ENCODE peak calls at places on chromosome 6, in six cellular contexts. V is H1, P is K562, B is HepG2, E is HCT116, Y is WTC11. G is an unnamed sample.

GRCh38 chr6:97198181-97198580 is 84.8 kb downstream of the MMS22L start:
- DNase-seq in V (no peak), P (peak), B (no peak), E (no peak), Y (no peak), G (no peak)

GRCh38 chr6:156190270-156190669 is 586.9 kb upstream of the ARID1B start:
- DNase-seq in V (no peak), P (no peak), B (no peak), E (no peak), Y (no peak), G (no peak)

GRCh38 chr6:134291156-134291555 is 26.8 kb downstream of the SGK1 start:
- DNase-seq in V (no peak), P (no peak), B (no peak), E (no peak), Y (no peak), G (no peak)

GRCh38 chr6:117483645-117484016 is 1.2 kb downstream of the DCBLD1 start:
- DNase-seq in V (no peak), P (peak), B (peak), E (no peak), Y (no peak), G (no peak)

GRCh38 chr6:159097256-159097655 is 52.5 kb upstream of the TAGAP start:
- DNase-seq in V (no peak), P (no peak), B (no peak), E (no peak), Y (no peak), G (no peak)

GRCh38 chr6:156454867-156455266 is 322.3 kb upstream of the ARID1B start:
- DNase-seq in V (no peak), P (no peak), B (no peak), E (no peak), Y (no peak), G (no peak)

GRCh38 chr6:77249560-77249959 is 213.7 kb downstream of the HTR1B start:
- DNase-seq in V (no peak), P (no peak), B (no peak), E (no peak), Y (no peak), G (no peak)

GRCh38 chr6:5634525-5634924 is 372.2 kb downstream of the NRN1 start:
- DNase-seq in V (no peak), P (no peak), B (no peak), E (no peak), Y (no peak), G (no peak)

GRCh38 chr6:75735491-75736186 is 13.4 kb upstream of the MYO6 start:
- DNase-seq in V (no peak), P (no peak), B (peak), E (peak), Y (no peak), G (peak)

GRCh38 chr6:112833546-112834215 is 486.6 kb downstream of the RFPL4B start:
- DNase-seq in V (no peak), P (no peak), B (no peak), E (no peak), Y (no peak), G (no peak)

GRCh38 chr6:13222048-13222447 is 106.3 kb downstream of the TBC1D7 start:
- DNase-seq in V (no peak), P (no peak), B (no peak), E (no peak), Y (no peak), G (no peak)

GRCh38 chr6:143901885-143902708 is 37.8 kb downstream of the ZC2HC1B start:
- DNase-seq in V (no peak), P (peak), B (no peak), E (no peak), Y (no peak), G (peak)

GRCh38 chr6:125203395-125203794 is 49.8 kb downstream of the TPD52L1 start:
- DNase-seq in V (no peak), P (peak), B (no peak), E (no peak), Y (no peak), G (no peak)

GRCh38 chr6:7996538-7997225 is 67.5 kb downstream of the BLOC1S5 start:
- DNase-seq in V (no peak), P (peak), B (peak), E (no peak), Y (no peak), G (no peak)

GRCh38 chr6:37365791-37366190 is 12.0 kb downstream of the RNF8 start:
- DNase-seq in V (no peak), P (peak), B (peak), E (no peak), Y (no peak), G (no peak)

GRCh38 chr6:97066056-97066455 is 141.5 kb downstream of the KLHL32 start:
- DNase-seq in V (no peak), P (no peak), B (no peak), E (no peak), Y (no peak), G (no peak)

GRCh38 chr6:81451787-81452186 is 300.7 kb downstream of the TENT5A start:
- DNase-seq in V (no peak), P (no peak), B (peak), E (peak), Y (no peak), G (no peak)

GRCh38 chr6:159665868-159666635 is 27.0 kb downstream of the SOD2 start:
- DNase-seq in V (no peak), P (no peak), B (no peak), E (no peak), Y (no peak), G (no peak)

GRCh38 chr6:89414215-89414614 is 2.1 kb upstream of the RRAGD start:
- DNase-seq in V (no peak), P (no peak), B (peak), E (no peak), Y (no peak), G (no peak)

GRCh38 chr6:37688088-37688850 is 9.4 kb downstream of the MDGA1 start:
- DNase-seq in V (no peak), P (no peak), B (no peak), E (no peak), Y (no peak), G (no peak)

GRCh38 chr6:47247227-47247797 is 62.4 kb downstream of the TNFRSF21 start:
- DNase-seq in V (no peak), P (peak), B (no peak), E (no peak), Y (no peak), G (no peak)

GRCh38 chr6:52540286-52540902 is 36.5 kb downstream of the TRAM2 start:
- DNase-seq in V (no peak), P (no peak), B (no peak), E (no peak), Y (no peak), G (no peak)

GRCh38 chr6:107589199-107589598 is 99.3 kb downstream of the SOBP start:
- DNase-seq in V (no peak), P (no peak), B (no peak), E (no peak), Y (no peak), G (no peak)

GRCh38 chr6:36649086-36649485 is 29.4 kb upstream of the CDKN1A start:
- DNase-seq in V (no peak), P (no peak), B (no peak), E (no peak), Y (no peak), G (no peak)

GRCh38 chr6:22145823-22146379 is 150.9 kb downstream of the PRL start:
- DNase-seq in V (no peak), P (peak), B (no peak), E (no peak), Y (peak), G (no peak)

GRCh38 chr6:85192186-85192585 is 257.7 kb upstream of the NT5E start:
- DNase-seq in V (no peak), P (no peak), B (no peak), E (no peak), Y (no peak), G (no peak)

GRCh38 chr6:133340557-133340956 is 99.4 kb downstream of the EYA4 start:
- DNase-seq in V (no peak), P (no peak), B (no peak), E (no peak), Y (no peak), G (no peak)

GRCh38 chr6:167398214-167399050 is 73.5 kb downstream of the TTLL2 start:
- DNase-seq in V (no peak), P (no peak), B (peak), E (no peak), Y (no peak), G (no peak)

GRCh38 chr6:166515072-166515810 is 71.2 kb downstream of the RAMACL start:
- DNase-seq in V (no peak), P (peak), B (peak), E (peak), Y (no peak), G (no peak)

GRCh38 chr6:21666788-21667681 is 73.5 kb downstream of the SOX4 start:
- DNase-seq in V (peak), P (no peak), B (no peak), E (no peak), Y (peak), G (no peak)

GRCh38 chr6:139640453-139640852 is 266.0 kb upstream of the CITED2 start:
- DNase-seq in V (no peak), P (no peak), B (no peak), E (no peak), Y (no peak), G (peak)

GRCh38 chr6:53335224-53335994 is 13.3 kb downstream of the ELOVL5 start:
- DNase-seq in V (no peak), P (no peak), B (no peak), E (no peak), Y (no peak), G (peak)

GRCh38 chr6:170237999-170238740 is 52.7 kb downstream of the DLL1 start:
- DNase-seq in V (no peak), P (no peak), B (no peak), E (no peak), Y (no peak), G (no peak)

GRCh38 chr6:170233304-170234205 is 57.3 kb downstream of the DLL1 start:
- DNase-seq in V (no peak), P (no peak), B (no peak), E (no peak), Y (no peak), G (no peak)

GRCh38 chr6:170234419-170234818 is 56.5 kb downstream of the DLL1 start:
- DNase-seq in V (no peak), P (no peak), B (no peak), E (no peak), Y (no peak), G (no peak)

GRCh38 chr6:170236131-170236851 is 54.6 kb downstream of the DLL1 start:
- DNase-seq in V (no peak), P (no peak), B (no peak), E (no peak), Y (no peak), G (no peak)

GRCh38 chr6:170235726-170236125 is 55.2 kb downstream of the DLL1 start:
- DNase-seq in V (no peak), P (no peak), B (no peak), E (no peak), Y (no peak), G (no peak)
- TF ChIP-seq ATF3 in V (no peak), P (no peak), B (no peak), E (no peak), Y (no peak), G (no peak)

GRCh38 chr6:95576621-95577316 is 566 bp upstream of the MANEA start:
- DNase-seq in V (no peak), P (peak), B (no peak), E (no peak), Y (no peak), G (no peak)
- TF ChIP-seq ATF3 in V (no peak), P (no peak), B (no peak), E (no peak), Y (no peak), G (no peak)

DNA sequence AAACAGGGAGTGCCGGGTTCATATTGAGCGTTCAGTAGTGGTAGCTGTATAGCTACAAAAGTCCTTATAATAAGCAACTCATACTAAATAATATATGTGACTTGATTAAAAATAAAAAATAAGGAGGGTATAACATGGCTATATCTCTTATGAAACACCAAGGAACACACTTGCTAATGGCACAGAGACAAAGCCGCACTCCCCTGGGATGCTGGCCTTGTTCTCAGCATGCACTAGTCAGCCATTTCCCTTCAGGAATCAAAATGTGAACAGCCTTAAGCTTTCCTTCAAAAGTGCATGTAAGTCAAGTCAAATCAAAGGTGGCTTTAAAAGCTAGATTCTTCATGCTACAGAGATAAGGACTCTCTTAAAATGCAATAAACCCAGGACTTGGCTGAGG is 9.4 kb downstream of the HMGCLL1 start:
- DNase-seq in V (no peak), P (no peak), B (no peak), E (no peak), Y (no peak), G (no peak)
- TF ChIP-seq ATF3 in V (no peak), P (no peak), B (no peak), E (no peak), Y (no peak), G (no peak)

GRCh38 chr6:42963855-42964605 is 3.5 kb downstream of the GNMT start:
- DNase-seq in V (peak), P (peak), B (peak), E (no peak), Y (peak), G (no peak)
- TF ChIP-seq ATF3 in V (no peak), P (no peak), B (no peak), E (no peak), Y (no peak), G (no peak)

GRCh38 chr6:20564269-20564668 is 30.0 kb downstream of the CDKAL1 start:
- DNase-seq in V (no peak), P (peak), B (no peak), E (peak), Y (no peak), G (no peak)
- TF ChIP-seq ATF3 in V (no peak), P (no peak), B (no peak), E (no peak), Y (no peak), G (no peak)

DNA sequence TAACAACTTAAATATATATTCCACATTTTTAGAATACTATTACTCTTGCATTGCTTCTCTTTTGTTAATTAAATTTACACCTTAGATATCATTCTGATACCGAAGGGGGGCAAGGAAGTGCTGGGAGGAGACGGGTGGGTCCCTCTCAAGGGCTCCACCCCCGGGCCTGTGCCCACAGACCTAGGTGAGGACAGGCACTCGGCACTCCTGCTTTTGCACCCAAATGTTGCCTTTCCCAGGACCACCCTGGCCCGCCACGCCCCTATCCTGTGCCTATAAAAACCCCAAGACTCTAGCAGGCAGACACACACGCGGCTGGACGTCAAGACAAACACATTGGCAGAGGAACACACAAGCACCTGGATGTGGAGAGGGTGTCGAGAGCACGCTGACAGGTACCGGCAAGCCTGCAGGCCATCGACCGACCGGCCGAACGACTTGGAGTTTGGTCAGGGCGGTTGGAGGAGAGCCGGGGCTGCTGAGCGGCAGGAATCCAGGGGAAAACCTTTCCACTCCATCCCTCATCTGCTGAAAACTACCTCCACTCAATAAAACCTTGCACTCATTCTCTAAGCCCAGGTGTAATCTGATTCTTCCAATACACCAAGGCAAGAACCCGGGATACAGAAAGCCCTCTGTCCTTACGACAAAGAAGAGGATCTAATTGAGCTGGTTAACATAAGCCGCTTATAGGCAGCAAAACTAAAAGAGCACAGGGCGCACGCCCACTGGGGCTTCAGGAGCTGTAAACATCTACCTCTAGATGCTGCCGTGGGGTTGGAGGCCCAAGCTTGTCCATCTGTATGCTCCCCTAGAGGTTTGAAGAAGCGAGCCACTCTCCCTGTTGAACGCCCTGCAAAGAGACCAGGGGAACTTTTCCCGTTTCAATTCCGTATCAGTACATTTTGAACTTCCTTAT is 197.4 kb upstream of the PRSS16 start:
- DNase-seq in V (no peak), P (no peak), B (no peak), E (no peak), Y (peak), G (no peak)
- TF ChIP-seq ATF3 in V (no peak), P (no peak), B (no peak), E (no peak), Y (no peak), G (no peak)

DNA sequence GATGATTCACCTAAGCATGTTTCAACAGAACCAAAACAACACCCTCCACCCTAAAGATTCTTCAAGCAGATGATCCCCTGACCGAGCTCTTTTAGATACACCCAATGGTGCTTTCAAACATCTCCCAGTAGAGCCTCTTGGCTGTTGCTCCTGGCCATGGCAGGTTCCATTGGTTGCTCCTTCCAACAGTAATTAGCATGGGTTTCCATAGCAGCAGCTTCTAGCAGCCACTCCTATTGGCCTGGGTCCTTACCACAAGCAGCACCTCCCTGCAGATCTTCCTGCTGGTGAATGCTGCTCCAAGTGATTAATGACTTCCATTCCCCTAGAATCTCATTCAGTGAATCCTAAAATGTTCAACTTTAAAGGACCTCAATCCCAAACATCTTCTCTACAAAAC is 14.0 kb downstream of the CCN2 start:
- DNase-seq in V (no peak), P (no peak), B (no peak), E (no peak), Y (no peak), G (no peak)
- TF ChIP-seq ATF3 in V (no peak), P (no peak), B (no peak), E (no peak), Y (no peak), G (no peak)

GRCh38 chr6:86581833-86582232 is 355.5 kb upstream of the HTR1E start:
- DNase-seq in V (no peak), P (no peak), B (no peak), E (peak), Y (no peak), G (no peak)
- TF ChIP-seq ATF3 in V (no peak), P (no peak), B (no peak), E (no peak), Y (no peak), G (no peak)